ENCODE peak calls at places on chromosomes 11 and 22, in five cellular contexts. P is GM12878, O is K562, B is HepG2, Q is HCT116. V is an unnamed sample.

GRCh38 chr22:21679383-21679782 is 13.6 kb downstream of the PPIL2 start:
- DNase-seq in P (no peak), O (no peak), B (no peak), Q (no peak), V (no peak)

GRCh38 chr11:47850337-47850736 is 2.2 kb upstream of the NUP160 start:
- DNase-seq in P (no peak), O (no peak), B (no peak), Q (no peak), V (no peak)

GRCh38 chr22:46935506-46936377 is 173.3 kb downstream of the TBC1D22A start:
- DNase-seq in P (no peak), O (peak), B (peak), Q (no peak), V (peak)

GRCh38 chr11:79045811-79046304 is 395.0 kb downstream of the TENM4 start:
- DNase-seq in P (no peak), O (no peak), B (no peak), Q (no peak), V (no peak)

GRCh38 chr22:20437253-20438065 is at the start of gene SCARF2:
- DNase-seq in P (no peak), O (no peak), B (no peak), Q (no peak), V (no peak)

GRCh38 chr22:45996241-45997076 is 19.5 kb upstream of the WNT7B start:
- DNase-seq in P (no peak), O (no peak), B (no peak), Q (no peak), V (no peak)

GRCh38 chr22:29336751-29337490 is 21.4 kb upstream of the RASL10A start:
- DNase-seq in P (no peak), O (no peak), B (no peak), Q (no peak), V (peak)

GRCh38 chr11:1520987-1521349 is 34.4 kb upstream of the MOB2 start:
- DNase-seq in P (no peak), O (peak), B (no peak), Q (no peak), V (no peak)

GRCh38 chr22:36775966-36776669 is at the start of gene IFT27:
- DNase-seq in P (peak), O (peak), B (peak), Q (peak), V (peak)

GRCh38 chr22:17368727-17369552 is at the start of gene CECR2:
- DNase-seq in P (peak), O (peak), B (no peak), Q (peak), V (no peak)

GRCh38 chr22:40753114-40753513 is 66.0 kb downstream of the SLC25A17 start:
- DNase-seq in P (no peak), O (no peak), B (no peak), Q (no peak), V (no peak)

GRCh38 chr11:118883368-118884071 is at the start of gene CXCR5:
- DNase-seq in P (no peak), O (no peak), B (no peak), Q (no peak), V (no peak)

DNA sequence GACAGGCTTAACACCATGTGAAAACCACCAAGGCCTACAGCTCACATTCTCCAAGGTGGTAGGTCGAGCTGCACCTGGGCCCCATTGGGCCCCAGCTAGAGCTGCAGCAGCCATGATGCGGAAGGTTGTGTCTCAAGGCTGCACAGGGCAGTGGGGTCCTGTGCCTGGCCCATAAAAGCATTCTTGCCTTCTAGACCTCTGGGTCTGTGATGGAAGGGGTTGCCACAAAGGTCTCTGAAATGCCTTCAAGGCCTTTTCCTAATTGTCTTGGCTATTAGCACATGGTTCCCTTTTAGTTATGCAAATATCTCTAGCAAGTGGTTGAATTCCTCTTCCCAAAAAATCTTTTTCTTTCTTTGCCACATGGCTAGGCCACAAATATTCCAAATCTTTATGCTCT is 52.5 kb upstream of the C11orf58 start:
- DNase-seq in P (no peak), O (no peak), B (no peak), Q (no peak), V (no peak)
- TF ChIP-seq JUND in P (no peak), O (no peak), B (no peak), Q (no peak), V (no peak)

GRCh38 chr22:49756656-49757055 is 71.0 kb downstream of the BRD1 start:
- DNase-seq in P (no peak), O (no peak), B (no peak), Q (no peak), V (no peak)
- TF ChIP-seq JUND in P (no peak), O (no peak), B (no peak), Q (no peak), V (no peak)

GRCh38 chr11:57325735-57326048 is 940 bp upstream of the TNKS1BP1 start:
- DNase-seq in P (no peak), O (no peak), B (no peak), Q (no peak), V (peak)

GRCh38 chr11:57323503-57324153 is 1.1 kb downstream of the TNKS1BP1 start:
- DNase-seq in P (no peak), O (no peak), B (no peak), Q (no peak), V (peak)

GRCh38 chr11:57322881-57323467 is 1.8 kb downstream of the TNKS1BP1 start:
- DNase-seq in P (no peak), O (no peak), B (no peak), Q (no peak), V (no peak)

GRCh38 chr11:57324886-57325734 is at the start of gene TNKS1BP1:
- DNase-seq in P (peak), O (peak), B (peak), Q (peak), V (peak)

DNA sequence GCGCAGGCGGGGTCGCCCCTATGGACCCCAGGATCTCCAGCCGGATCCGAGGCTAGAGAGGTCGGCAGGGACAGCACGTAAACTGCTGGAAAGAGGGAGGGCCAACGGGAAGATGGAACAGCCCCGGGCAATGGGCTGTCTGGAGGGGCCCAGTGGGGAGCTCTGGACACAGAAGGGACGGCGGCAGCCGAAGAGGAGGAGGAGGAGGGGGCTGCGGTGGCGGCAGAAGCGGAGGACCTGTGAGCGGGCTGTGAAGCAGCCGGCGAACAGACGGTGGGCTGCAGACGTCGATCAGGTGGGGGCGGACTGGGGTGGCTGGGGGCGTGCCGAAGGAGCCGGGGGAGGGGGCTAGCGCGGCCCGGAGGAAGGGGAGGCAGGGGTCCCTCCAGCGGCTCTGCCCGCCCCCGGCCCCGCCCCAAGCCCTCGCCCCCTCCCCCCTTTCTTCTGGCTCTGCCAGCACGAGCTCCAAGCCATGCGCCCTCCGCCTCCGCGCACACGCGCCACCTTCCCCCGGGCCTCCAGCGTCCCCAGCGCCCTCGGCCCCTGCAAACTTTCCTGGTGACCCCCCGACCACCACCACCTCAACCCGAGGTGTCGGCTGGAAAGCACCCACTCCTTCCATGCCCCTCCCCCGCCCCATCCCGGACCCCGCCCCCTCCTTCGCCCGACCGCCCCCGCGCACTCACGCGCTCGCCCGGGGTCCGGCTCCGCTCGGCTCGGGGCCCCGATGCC is 432 bp downstream of the TNKS1BP1 start:
- DNase-seq in P (no peak), O (peak), B (no peak), Q (no peak), V (peak)
- TF ChIP-seq JUND in P (no peak), O (no peak), B (no peak), Q (no peak), V (no peak)

GRCh38 chr22:32684148-32684821 is 117.2 kb upstream of the TIMP3 start:
- DNase-seq in P (no peak), O (no peak), B (no peak), Q (no peak), V (no peak)
- TF ChIP-seq JUND in P (no peak), O (peak), B (no peak), Q (no peak), V (no peak)

GRCh38 chr11:104582431-104582830 is 315.8 kb downstream of the CASP12 start:
- DNase-seq in P (no peak), O (no peak), B (no peak), Q (no peak), V (no peak)
- TF ChIP-seq JUND in P (no peak), O (no peak), B (no peak), Q (no peak), V (no peak)

DNA sequence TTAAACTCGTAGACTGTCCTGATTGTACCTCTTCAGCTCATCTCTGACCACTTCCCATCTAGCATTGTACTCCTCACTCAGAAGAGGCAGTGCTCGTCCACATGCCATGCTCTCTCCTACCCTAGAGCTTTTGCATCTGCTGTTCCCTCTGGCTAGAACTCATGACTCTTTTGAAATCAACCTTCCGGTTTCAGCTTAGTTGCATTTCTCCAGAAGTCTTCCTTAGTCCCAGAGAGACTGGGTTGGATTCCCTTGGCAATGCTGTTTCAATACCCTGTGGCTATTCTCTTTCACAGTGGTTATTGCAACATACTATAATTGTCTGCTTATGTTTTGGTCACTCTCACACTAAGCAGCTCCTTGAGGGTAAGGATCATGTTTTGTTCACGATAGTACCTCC is 14.3 kb downstream of the SEPTIN3 start:
- DNase-seq in P (no peak), O (no peak), B (no peak), Q (no peak), V (peak)
- TF ChIP-seq JUND in P (no peak), O (no peak), B (no peak), Q (no peak), V (no peak)

DNA sequence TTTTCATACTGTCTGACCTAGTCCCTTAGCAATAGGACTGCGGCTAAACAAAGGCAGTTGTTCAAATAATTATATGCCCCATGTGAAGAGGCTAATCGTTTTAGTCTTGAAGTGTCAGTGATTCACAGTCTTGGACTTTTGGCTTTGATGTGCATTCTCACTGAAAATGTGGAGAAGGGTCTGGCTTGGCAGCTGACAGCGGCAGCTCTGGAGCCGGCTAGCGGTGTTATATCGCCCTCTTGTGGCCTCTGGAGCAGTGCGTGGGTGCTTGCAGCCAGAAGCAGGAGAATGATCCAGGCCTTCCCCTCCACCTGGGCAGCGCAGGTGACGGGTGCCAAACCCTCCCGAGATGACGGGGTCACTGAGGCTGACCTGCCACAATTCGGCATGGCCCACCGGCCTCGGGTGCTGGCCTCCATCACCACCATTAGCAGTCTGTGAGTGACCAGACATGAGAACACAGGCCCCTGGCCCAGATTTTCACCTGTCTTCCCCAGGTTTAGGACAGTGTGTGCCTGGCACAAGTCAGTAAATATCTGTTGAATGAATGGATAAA is 90.3 kb upstream of the PITPNB start:
- DNase-seq in P (peak), O (peak), B (peak), Q (peak), V (peak)
- TF ChIP-seq JUND in P (no peak), O (no peak), B (no peak), Q (no peak), V (no peak)

DNA sequence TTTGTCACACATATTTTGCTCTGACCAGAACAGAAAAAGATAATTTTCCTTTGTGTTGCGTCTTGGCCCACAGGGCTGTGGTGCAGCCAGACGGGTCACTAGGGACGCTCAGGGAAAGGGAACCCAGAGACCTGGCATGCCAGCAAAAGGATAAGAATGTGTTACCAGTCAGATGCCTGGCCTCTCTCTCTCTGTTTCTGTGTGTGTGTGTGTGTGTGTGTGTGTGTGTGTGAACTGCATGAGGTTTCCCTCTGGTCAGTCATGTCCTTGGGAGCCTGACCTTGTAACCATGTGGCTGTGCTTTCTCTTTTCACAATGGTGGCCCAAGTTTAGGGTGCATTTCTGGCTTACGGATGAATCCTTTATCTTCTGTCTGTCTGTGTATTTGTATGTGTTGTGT is 25.4 kb downstream of the CCKBR start:
- DNase-seq in P (no peak), O (no peak), B (no peak), Q (no peak), V (no peak)
- TF ChIP-seq JUND in P (no peak), O (no peak), B (no peak), Q (no peak), V (no peak)

GRCh38 chr11:19091366-19091765 is 25.6 kb upstream of the ZDHHC13 start:
- DNase-seq in P (no peak), O (no peak), B (no peak), Q (no peak), V (no peak)
- TF ChIP-seq JUND in P (no peak), O (no peak), B (no peak), Q (no peak), V (no peak)

GRCh38 chr11:95230054-95231034 is 658 bp downstream of the SESN3 start:
- DNase-seq in P (no peak), O (no peak), B (no peak), Q (no peak), V (no peak)
- TF ChIP-seq JUND in P (no peak), O (no peak), B (no peak), Q (no peak), V (no peak)